ENCODE peak calls at places on chromosomes 3 and 15, in eight cellular contexts. M is mammary epithelial cell, K is upper lobe of right lung, A is neuronal stem cell, C is AG04450, I is tibial artery, U is SJSA1, G is A549. Z is an unnamed sample.

GRCh38 chr3:49709852-49710251 is 9.6 kb downstream of the AMIGO3 start:
- DNase-seq in A (no peak), I (no peak), U (no peak), K (no peak), C (no peak), M (no peak), G (no peak), Z (no peak)

GRCh38 chr3:53649816-53650215 is 155.4 kb downstream of the CACNA1D start:
- DNase-seq in C (no peak), A (no peak), U (no peak), M (no peak), I (no peak), K (no peak), G (no peak), Z (no peak)

GRCh38 chr15:47720555-47720954 is 3.2 kb downstream of the SEMA6D start:
- DNase-seq in I (no peak), M (no peak), U (no peak), C (no peak), A (no peak), K (no peak), G (no peak), Z (no peak)

GRCh38 chr15:72890043-72890442 is 106.5 kb upstream of the ADPGK start:
- DNase-seq in I (no peak), K (no peak), U (no peak), G (no peak), A (no peak), M (no peak), C (no peak), Z (no peak)

GRCh38 chr3:61381745-61382392 is 130.6 kb upstream of the FHIT start:
- DNase-seq in A (no peak), M (peak), G (peak), U (no peak), I (no peak), K (no peak), C (no peak), Z (no peak)

GRCh38 chr15:52378746-52379394 is 83.3 kb upstream of the MYO5C start:
- DNase-seq in A (no peak), G (no peak), K (no peak), I (no peak), C (no peak), M (no peak), U (no peak), Z (no peak)

GRCh38 chr3:166527325-166527724 is 690.1 kb upstream of the BCHE start:
- DNase-seq in I (no peak), G (no peak), C (no peak), A (no peak), M (peak), U (no peak), K (no peak), Z (no peak)

GRCh38 chr15:29126208-29126536 is 143.4 kb downstream of the NSMCE3 start:
- DNase-seq in K (no peak), U (no peak), A (no peak), M (no peak), G (no peak), C (no peak), I (no peak), Z (no peak)

GRCh38 chr15:89116404-89116803 is 28.1 kb downstream of the ABHD2 start:
- DNase-seq in K (no peak), C (no peak), U (no peak), M (no peak), I (no peak), G (peak), A (no peak), Z (no peak)

GRCh38 chr3:7242303-7242635 is 381.4 kb downstream of the GRM7 start:
- DNase-seq in I (no peak), G (no peak), M (no peak), U (no peak), C (no peak), K (no peak), A (no peak), Z (no peak)

GRCh38 chr15:45705510-45706473 is 71.0 kb downstream of the SQOR start:
- DNase-seq in A (peak), U (peak), C (peak), K (peak), M (peak), G (peak), I (peak), Z (peak)

GRCh38 chr15:76953913-76954312 is 22.4 kb downstream of the RCN2 start:
- DNase-seq in C (no peak), G (no peak), A (no peak), I (no peak), K (no peak), M (no peak), U (no peak), Z (no peak)

GRCh38 chr3:354433-354832 is 157.9 kb downstream of the CHL1 start:
- DNase-seq in U (no peak), C (peak), M (peak), A (peak), G (peak), I (no peak), K (no peak), Z (no peak)

GRCh38 chr3:156721687-156722086 is 47.3 kb downstream of the TIPARP start:
- DNase-seq in U (no peak), M (no peak), A (no peak), K (no peak), I (no peak), C (no peak), G (peak), Z (no peak)

GRCh38 chr15:80173022-80173759 is 20.4 kb downstream of the FAH start:
- DNase-seq in U (no peak), A (peak), G (peak), M (peak), I (peak), C (no peak), K (peak), Z (peak)

GRCh38 chr3:152365766-152366593 is 97.3 kb downstream of the MBNL1 start:
- DNase-seq in C (no peak), G (no peak), A (no peak), U (no peak), I (no peak), K (no peak), M (peak), Z (no peak)

GRCh38 chr15:89430530-89431341 is 65.6 kb downstream of the RHCG start:
- DNase-seq in K (peak), A (peak), G (peak), U (peak), I (peak), M (peak), C (peak), Z (peak)

GRCh38 chr3:185335799-185336198 is 27.1 kb upstream of the MAP3K13 start:
- DNase-seq in M (peak), A (no peak), U (no peak), K (no peak), G (peak), I (no peak), C (no peak), Z (no peak)

GRCh38 chr3:121998588-121999473 is 23.2 kb downstream of the ILDR1 start:
- DNase-seq in A (no peak), I (no peak), C (no peak), M (no peak), U (no peak), G (no peak), K (no peak), Z (no peak)

GRCh38 chr15:38257676-38258075 is 5.0 kb downstream of the SPRED1 start:
- DNase-seq in A (no peak), G (no peak), M (no peak), K (no peak), U (no peak), I (no peak), C (no peak), Z (no peak)

GRCh38 chr15:69996321-69996720 is 101.4 kb downstream of the TLE3 start:
- DNase-seq in I (no peak), A (no peak), K (no peak), C (no peak), U (no peak), M (no peak), G (no peak), Z (no peak)

GRCh38 chr15:48555244-48555804 is 90.2 kb downstream of the FBN1 start:
- DNase-seq in C (no peak), I (no peak), G (no peak), U (no peak), M (no peak), K (no peak), A (no peak), Z (no peak)

GRCh38 chr15:48086162-48086561 is 34.6 kb upstream of the SLC24A5 start:
- DNase-seq in C (no peak), M (peak), U (no peak), K (no peak), A (no peak), G (no peak), I (no peak), Z (no peak)

GRCh38 chr15:41438206-41438605 is 21.3 kb downstream of the RTF1 start:
- DNase-seq in C (no peak), G (no peak), I (peak), U (peak), M (no peak), A (no peak), K (no peak), Z (no peak)

GRCh38 chr3:27632431-27633223 is 89.5 kb downstream of the EOMES start:
- DNase-seq in K (peak), G (peak), A (no peak), I (peak), C (peak), M (peak), U (peak), Z (peak)
- H3K4me3 ChIP-seq in K (peak), G (peak), A (no peak), I (peak), C (peak), M (no peak), U (peak), Z (peak)

GRCh38 chr3:46186856-46187700 is 21.0 kb downstream of the CCR1 start:
- DNase-seq in G (no peak), A (no peak), K (no peak), M (no peak), C (no peak), I (no peak), U (no peak), Z (no peak)
- H3K27ac ChIP-seq in G (no peak), A (no peak), K (no peak), M (no peak), C (no peak), I (no peak), U (no peak), Z (no peak)

DNA sequence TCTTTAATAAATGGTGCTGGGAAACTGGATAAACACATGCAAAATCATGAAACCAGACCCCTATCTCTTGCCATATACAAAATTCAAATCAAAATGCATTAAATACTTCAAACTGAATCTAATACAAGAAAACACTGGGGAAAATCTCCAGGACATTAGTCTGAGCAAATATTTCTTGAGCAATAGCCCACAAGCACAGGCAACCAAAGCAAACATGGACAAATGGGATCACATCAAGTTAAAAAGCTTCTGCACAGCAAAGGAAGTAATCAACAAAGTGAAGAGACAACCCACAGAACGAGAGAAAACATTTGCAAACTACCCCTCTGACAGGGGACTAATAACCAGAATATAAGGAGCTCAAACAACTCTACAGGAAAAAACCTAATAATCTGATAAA is 6.3 kb downstream of the ANKRD28 start:
- DNase-seq in K (no peak), G (no peak), A (no peak), I (no peak), C (no peak), U (no peak), M (no peak), Z (no peak)
- H3K4me3 ChIP-seq in K (no peak), G (no peak), A (no peak), I (no peak), C (no peak), U (no peak), M (no peak), Z (peak)

DNA sequence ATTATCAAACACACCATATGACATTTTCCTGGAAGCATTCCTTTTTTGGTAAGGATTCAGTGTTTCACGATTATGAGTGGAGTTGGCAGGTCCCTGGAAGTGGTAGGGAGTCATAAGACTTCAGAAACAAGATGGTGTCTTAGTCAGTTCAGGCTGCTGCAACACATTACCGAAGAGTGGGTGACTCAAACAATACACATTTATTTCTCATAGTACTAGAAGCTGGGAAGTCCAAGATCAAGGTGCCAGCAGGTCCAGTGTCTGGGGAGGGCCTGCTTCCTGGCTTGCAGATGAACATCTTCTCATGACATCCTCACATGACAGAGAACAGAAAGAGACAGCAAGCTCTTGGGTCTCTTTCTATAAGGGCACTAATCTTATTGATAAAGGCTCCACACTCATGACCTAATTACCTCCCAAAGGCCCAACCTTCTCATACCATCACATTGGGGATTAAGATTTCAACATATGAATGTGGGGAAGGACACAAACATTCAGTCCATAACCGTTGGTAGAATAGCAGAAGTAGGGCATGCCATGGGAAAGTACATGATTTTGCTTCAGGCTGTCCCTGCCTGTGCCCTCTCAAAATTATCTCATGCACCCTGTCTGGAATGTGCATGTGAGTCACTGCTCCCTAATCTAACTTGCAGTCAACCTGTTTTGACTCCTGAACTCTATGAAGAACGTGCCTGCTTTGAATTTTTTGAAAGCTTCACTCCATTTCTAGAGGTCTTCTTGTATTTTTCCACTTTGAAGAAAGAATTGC is 72.5 kb downstream of the GTPBP8 start:
- DNase-seq in U (no peak), I (no peak), M (peak), A (no peak), G (no peak), K (no peak), C (no peak), Z (no peak)
- H3K27ac ChIP-seq in U (no peak), I (no peak), M (no peak), A (no peak), G (peak), K (no peak), C (no peak), Z (no peak)

DNA sequence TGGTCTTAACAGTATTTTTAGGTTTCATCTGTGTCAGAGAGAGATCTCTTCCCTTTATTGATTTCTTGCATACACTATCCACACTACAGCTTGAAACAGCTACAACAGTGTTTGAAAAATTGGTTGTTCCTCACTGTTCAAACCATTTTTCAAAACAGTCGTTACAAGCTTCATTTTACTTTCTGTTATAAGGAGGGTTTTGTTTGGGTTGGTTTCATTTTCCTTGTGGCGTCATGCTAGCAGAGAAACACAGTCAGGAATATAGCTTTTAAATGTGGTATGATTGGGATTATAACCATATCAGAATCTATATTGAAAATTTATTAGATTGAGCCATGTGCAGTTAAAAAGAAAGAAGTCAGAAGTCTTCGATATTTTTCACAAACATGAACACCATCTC is 400.6 kb downstream of the ZBTB20 start:
- DNase-seq in G (peak), I (no peak), K (no peak), M (no peak), U (no peak), A (no peak), C (no peak), Z (no peak)
- H3K4me3 ChIP-seq in G (peak), I (peak), K (peak), M (peak), U (peak), A (no peak), C (no peak), Z (no peak)

GRCh38 chr15:60575995-60576394 is 97.1 kb upstream of the ICE2 start:
- DNase-seq in K (no peak), C (no peak), M (peak), G (peak), I (no peak), A (no peak), U (no peak), Z (no peak)

GRCh38 chr15:60574801-60575631 is 96.1 kb upstream of the ICE2 start:
- DNase-seq in G (peak), M (no peak), U (no peak), A (no peak), K (no peak), I (no peak), C (no peak), Z (no peak)

GRCh38 chr15:60573936-60574335 is 95.0 kb upstream of the ICE2 start:
- DNase-seq in I (no peak), K (no peak), U (no peak), M (no peak), A (no peak), G (no peak), C (no peak), Z (peak)

GRCh38 chr15:60580068-60580467 is 101.1 kb upstream of the ICE2 start:
- DNase-seq in A (no peak), M (peak), K (no peak), I (no peak), C (no peak), U (no peak), G (no peak), Z (no peak)

DNA sequence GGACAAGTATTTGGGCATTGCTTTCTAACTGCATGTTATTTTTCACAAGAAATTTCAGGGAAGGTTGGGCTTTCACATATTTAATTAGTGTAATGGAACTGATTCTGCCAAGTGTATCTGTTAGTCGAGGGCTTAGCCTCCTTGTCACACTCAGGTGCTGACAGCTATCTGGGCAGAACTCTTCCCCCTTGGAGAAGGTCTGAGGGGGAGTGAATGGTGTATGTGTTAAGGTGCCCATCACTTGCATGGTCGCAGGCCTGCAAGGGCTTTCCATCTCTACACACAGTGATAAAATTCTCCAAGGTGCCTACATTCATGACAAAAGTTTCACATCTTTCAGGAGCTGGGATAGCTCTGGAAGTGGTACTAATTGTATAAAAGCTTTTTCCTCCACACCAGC is 97.6 kb upstream of the ICE2 start:
- DNase-seq in C (no peak), I (no peak), M (no peak), K (no peak), U (no peak), A (no peak), G (no peak), Z (no peak)
- H3K27ac ChIP-seq in C (no peak), I (no peak), M (no peak), K (no peak), U (no peak), A (no peak), G (no peak), Z (peak)